ENCODE peak calls at places on chromosomes 11 and 22, in four cellular contexts. E is K562, C is WTC11, R is GM12878. P is an unnamed sample.

GRCh38 chr22:49825944-49826602 is 1.6 kb downstream of the BRD1 start:
- DNase-seq in E (no peak), C (no peak), R (no peak), P (no peak)

GRCh38 chr11:2466869-2467694 is 22.3 kb downstream of the KCNQ1 start:
- DNase-seq in E (no peak), C (no peak), R (no peak), P (no peak)

GRCh38 chr22:44455151-44455962 is 42.7 kb downstream of the RTL6 start:
- DNase-seq in E (no peak), C (no peak), R (no peak), P (no peak)

GRCh38 chr11:61049854-61050253 is 52.4 kb upstream of the CD5 start:
- DNase-seq in E (no peak), C (no peak), R (no peak), P (no peak)

GRCh38 chr11:68841718-68842426 is at the start of gene CPT1A:
- DNase-seq in E (peak; percentile 91), C (peak; percentile 68), R (no peak), P (peak; percentile 94)

GRCh38 chr22:22565991-22566390 is 6.9 kb upstream of the PRAME start:
- DNase-seq in E (no peak), C (no peak), R (no peak), P (no peak)

GRCh38 chr22:37517826-37518450 is 1.3 kb downstream of the CARD10 start:
- DNase-seq in E (no peak), C (no peak), R (no peak), P (no peak)

GRCh38 chr22:40009231-40009769 is 14.5 kb downstream of the FAM83F start:
- DNase-seq in E (peak; percentile 21), C (peak; percentile 63), R (no peak), P (no peak)

GRCh38 chr22:37681001-37681424 is 5.1 kb upstream of the NOL12 start:
- DNase-seq in E (no peak), C (no peak), R (no peak), P (no peak)

GRCh38 chr22:28810839-28811491 is 10.6 kb upstream of the XBP1 start:
- DNase-seq in E (no peak), C (no peak), R (no peak), P (no peak)

GRCh38 chr11:46351606-46352005 is 4.3 kb downstream of the DGKZ start:
- DNase-seq in E (no peak), C (no peak), R (no peak), P (no peak)

GRCh38 chr11:16226245-16226644 is 130.1 kb downstream of the SOX6 start:
- DNase-seq in E (no peak), C (no peak), R (no peak), P (peak; percentile 3)

GRCh38 chr22:48600681-48601080 is 1227.0 kb downstream of the BRD1 start:
- DNase-seq in E (no peak), C (no peak), R (no peak), P (no peak)

GRCh38 chr11:45590743-45591142 is 74.7 kb downstream of the CHST1 start:
- DNase-seq in E (no peak), C (no peak), R (no peak), P (peak; percentile 53)

GRCh38 chr11:20057055-20057943 is 103.0 kb downstream of the DBX1 start:
- DNase-seq in E (no peak), C (no peak), R (no peak), P (peak; percentile 60)

DNA sequence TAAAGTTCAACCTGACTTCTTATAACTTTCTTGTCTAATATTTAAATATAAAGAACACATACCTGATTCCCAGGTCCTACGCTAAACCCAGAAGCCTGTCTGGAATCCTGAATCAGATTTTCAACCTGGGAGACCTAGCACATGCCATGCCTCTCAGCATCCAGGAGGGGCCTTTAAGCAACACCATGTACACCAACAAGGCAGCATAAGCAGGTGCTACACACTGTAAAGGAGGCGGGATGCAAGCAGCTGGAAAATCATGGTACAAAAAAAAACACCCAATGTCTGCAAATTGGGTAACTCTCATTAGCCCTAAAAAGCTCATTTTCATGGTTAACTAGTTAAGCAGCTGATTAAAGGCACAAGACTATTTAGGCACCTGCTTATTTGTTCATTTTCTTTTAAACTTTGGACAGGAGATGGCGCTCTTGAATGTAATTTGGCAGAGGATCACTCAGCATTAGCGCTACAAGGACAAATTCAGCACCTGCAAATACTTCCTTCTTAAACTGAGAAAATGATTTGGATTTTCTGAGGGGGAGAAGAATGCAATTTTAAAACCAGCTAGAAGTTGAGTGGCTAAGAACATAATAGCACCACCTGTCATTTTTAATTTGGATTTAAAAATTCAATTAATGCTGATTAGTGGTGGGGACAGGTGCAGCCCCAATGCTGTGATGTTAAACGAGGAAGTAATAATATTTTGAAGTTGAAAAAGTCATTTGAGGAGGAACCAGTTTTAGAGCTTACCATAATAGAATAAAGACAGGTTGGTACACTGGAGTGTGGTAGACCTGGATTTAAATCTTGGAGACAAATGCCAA is 104.0 kb downstream of the FAR1 start:
- DNase-seq in E (peak; percentile 25), C (no peak), R (peak; percentile 11), P (peak; percentile 39)
- TF ChIP-seq USF1 in E (no peak), C (no peak), R (no peak), P (no peak)

GRCh38 chr11:63765688-63766241 is 2.8 kb downstream of the ZFTA start:
- DNase-seq in E (no peak), C (peak; percentile 18), R (no peak), P (no peak)
- TF ChIP-seq USF1 in E (no peak), C (no peak), R (no peak), P (no peak)

GRCh38 chr11:14380947-14381555 is 22.1 kb upstream of the RRAS2 start:
- DNase-seq in E (no peak), C (peak; percentile 69), R (no peak), P (peak; percentile 92)
- TF ChIP-seq USF1 in E (no peak), C (peak; percentile 41), R (no peak), P (peak; percentile 65)

GRCh38 chr11:34502949-34503348 is 10.6 kb downstream of the ELF5 start:
- DNase-seq in E (no peak), C (no peak), R (no peak), P (no peak)

GRCh38 chr11:34499719-34500505 is 13.7 kb downstream of the ELF5 start:
- DNase-seq in E (no peak), C (no peak), R (no peak), P (no peak)

GRCh38 chr11:34501962-34502361 is 11.6 kb downstream of the ELF5 start:
- DNase-seq in E (no peak), C (no peak), R (no peak), P (no peak)

GRCh38 chr11:34505874-34506273 is 7.7 kb downstream of the ELF5 start:
- DNase-seq in E (no peak), C (no peak), R (no peak), P (no peak)

DNA sequence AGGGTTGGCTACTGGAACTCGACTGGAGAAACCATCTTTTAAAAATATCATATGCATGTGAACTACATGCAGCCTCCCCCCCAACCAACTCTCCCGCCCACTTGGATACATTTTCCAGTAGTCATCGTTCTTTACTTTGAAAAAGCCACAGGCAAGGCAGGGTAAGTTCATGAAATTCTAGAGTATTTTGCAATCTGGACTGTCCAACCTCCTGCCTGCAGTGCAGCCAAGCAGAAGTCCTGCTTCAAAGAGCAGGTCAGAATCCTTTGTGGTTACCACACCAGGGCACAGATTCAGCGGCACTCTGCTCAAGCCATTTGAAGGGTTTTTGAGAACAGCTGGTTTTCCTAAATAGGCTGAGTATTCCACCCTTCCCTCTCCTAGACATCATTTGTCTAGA is 12.1 kb downstream of the ELF5 start:
- DNase-seq in E (no peak), C (no peak), R (no peak), P (no peak)
- TF ChIP-seq USF1 in E (no peak), C (no peak), R (no peak), P (no peak)

DNA sequence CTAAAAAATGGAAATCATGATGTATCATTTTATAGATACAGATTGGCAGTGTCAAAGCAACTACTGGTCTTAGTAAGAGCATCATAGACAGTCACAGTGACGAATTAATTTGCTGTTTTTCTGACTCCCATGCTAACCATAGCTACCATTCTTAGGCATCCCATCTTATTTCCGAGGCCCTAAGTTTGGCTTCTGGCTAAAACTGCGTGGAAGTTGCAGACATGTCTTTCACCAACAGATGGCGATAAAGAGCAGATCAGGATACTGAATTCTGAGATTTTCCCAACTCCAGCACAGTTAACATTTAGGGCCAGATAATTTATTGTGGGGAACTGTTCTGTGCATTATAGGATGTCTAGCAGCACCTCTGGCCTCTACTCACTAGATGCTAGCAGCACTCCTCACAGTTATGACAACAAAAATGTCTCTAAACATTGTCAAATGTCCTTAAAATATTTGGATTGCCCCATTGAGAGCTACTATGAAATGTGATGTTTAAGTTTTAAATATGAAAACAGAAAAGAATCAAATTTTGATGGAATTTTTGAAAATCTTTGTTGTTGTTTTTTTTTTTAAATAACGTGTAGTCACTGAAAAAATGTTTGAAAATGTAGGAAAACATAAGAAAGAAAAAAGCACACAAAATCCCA is 16.3 kb downstream of the OR2AG2 start:
- DNase-seq in E (peak; percentile 61), C (peak; percentile 50), R (no peak), P (peak; percentile 37)
- TF ChIP-seq USF1 in E (no peak), C (no peak), R (no peak), P (no peak)

DNA sequence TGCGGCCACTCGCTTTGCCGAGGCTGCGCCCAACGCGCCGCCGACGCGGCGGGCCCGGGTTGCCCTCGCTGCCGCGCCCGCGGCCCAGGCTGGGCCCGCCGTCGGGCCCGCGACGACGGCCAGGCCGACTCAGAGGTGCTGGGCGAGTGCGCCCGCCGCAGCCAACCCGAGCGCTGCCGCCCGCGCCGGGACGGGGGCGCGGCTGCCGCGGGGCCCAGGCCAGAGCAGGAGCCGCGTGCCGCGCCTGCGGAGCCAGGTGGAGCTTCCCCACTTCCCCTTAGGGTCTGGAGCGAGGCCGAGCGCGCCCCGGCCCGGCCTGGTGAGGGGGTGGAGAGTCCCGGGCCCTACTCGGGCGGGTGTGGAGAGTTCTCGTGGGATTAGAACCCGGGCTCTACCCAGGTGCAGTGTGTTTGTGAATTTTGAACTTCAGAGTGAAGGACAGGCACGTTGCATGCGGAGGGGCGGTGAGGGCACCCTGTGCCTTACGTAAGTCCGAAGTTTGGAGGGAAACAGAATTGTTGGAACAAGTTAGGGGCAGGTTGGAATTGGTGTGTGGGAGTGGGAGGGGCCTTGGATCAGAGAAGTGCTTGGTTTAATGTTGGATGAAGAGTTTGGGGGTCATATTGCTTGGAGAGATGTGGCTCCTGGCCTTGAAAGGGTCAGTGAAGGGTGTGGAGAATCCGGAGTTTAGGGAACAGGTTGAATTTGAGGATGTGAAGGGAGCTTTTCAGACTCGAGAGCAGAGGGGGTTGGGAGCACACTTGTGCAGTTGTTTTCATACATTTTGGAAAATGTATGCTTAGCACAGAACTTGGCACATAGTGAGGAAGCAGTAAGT is 697 bp downstream of the RNF169 start:
- DNase-seq in E (peak; percentile 82), C (peak; percentile 62), R (no peak), P (peak; percentile 86)
- TF ChIP-seq USF1 in E (no peak), C (peak; percentile 36), R (no peak), P (no peak)

GRCh38 chr11:17496406-17496805 is 19.8 kb upstream of the ABCC8 start:
- DNase-seq in E (no peak), C (no peak), R (no peak), P (no peak)
- TF ChIP-seq USF1 in E (no peak), C (no peak), R (no peak), P (no peak)

GRCh38 chr11:117836077-117836960 is 11.8 kb upstream of the FXYD2 start:
- DNase-seq in E (no peak), C (no peak), R (no peak), P (no peak)
- TF ChIP-seq USF1 in E (no peak), C (no peak), R (no peak), P (no peak)